ENCODE peak calls at places on chromosome 2, in nine cellular contexts. J is lung, K is Peyer's patch, D is colonic mucosa, S is coronary artery, W is K562, P is hepatocyte, G is spleen, F is neural progenitor cell. N is an unnamed sample.

GRCh38 chr2:144414324-144414845 is 105.5 kb downstream of the ZEB2 start:
- DNase-seq in J (peak), K (no peak), D (no peak), S (no peak), W (no peak), P (peak), G (peak), F (no peak), N (peak)

GRCh38 chr2:159853101-159853500 is 55.1 kb upstream of the CD302 start:
- DNase-seq in J (no peak), K (no peak), D (no peak), S (no peak), W (no peak), P (no peak), G (no peak), F (no peak), N (no peak)

GRCh38 chr2:174328309-174329156 is 6.2 kb upstream of the SP9 start:
- DNase-seq in J (no peak), K (no peak), D (no peak), S (no peak), W (peak), P (peak), G (no peak), F (peak), N (no peak)

GRCh38 chr2:136375017-136375901 is 257.3 kb upstream of the CXCR4 start:
- DNase-seq in J (no peak), K (no peak), D (no peak), S (no peak), W (no peak), P (no peak), G (no peak), F (no peak), N (no peak)

GRCh38 chr2:68193774-68194372 is 36.2 kb downstream of the PNO1 start:
- DNase-seq in J (no peak), K (no peak), D (no peak), S (no peak), W (no peak), P (no peak), G (no peak), F (no peak), N (peak)

GRCh38 chr2:68157002-68157401 is 686 bp upstream of the PNO1 start:
- DNase-seq in J (no peak), K (no peak), D (no peak), S (no peak), W (peak), P (no peak), G (peak), F (peak), N (no peak)

GRCh38 chr2:175576875-175577274 is 395.4 kb upstream of the ATP5MC3 start:
- DNase-seq in J (no peak), K (no peak), D (no peak), S (no peak), W (no peak), P (no peak), G (no peak), F (peak), N (no peak)

GRCh38 chr2:100819365-100820345 is at the start of gene NPAS2:
- DNase-seq in J (no peak), K (peak), D (peak), S (no peak), W (peak), P (peak), G (no peak), F (peak), N (peak)

GRCh38 chr2:207240649-207241048 is 74.9 kb upstream of the KLF7 start:
- DNase-seq in J (no peak), K (no peak), D (no peak), S (no peak), W (no peak), P (no peak), G (no peak), F (no peak), N (no peak)

GRCh38 chr2:96501471-96501874 is 3.7 kb downstream of the NEURL3 start:
- DNase-seq in J (no peak), K (no peak), D (no peak), S (no peak), W (no peak), P (peak), G (peak), F (no peak), N (no peak)

GRCh38 chr2:59885536-59885935 is 667.9 kb downstream of the BCL11A start:
- DNase-seq in J (no peak), K (no peak), D (no peak), S (no peak), W (no peak), P (no peak), G (no peak), F (no peak), N (no peak)

GRCh38 chr2:14148186-14148585 is 484.3 kb upstream of the LRATD1 start:
- DNase-seq in J (no peak), K (no peak), D (no peak), S (no peak), W (no peak), P (no peak), G (no peak), F (no peak), N (no peak)

GRCh38 chr2:195118276-195118675 is 538.8 kb upstream of the SLC39A10 start:
- DNase-seq in J (no peak), K (no peak), D (no peak), S (no peak), W (no peak), P (no peak), G (no peak), F (no peak), N (no peak)

GRCh38 chr2:43020296-43020695 is 206.1 kb downstream of the ZFP36L2 start:
- DNase-seq in J (no peak), K (peak), D (no peak), S (peak), W (no peak), P (no peak), G (peak), F (no peak), N (no peak)

GRCh38 chr2:27209621-27210401 is 2.0 kb upstream of the ATRAID start:
- DNase-seq in J (no peak), K (no peak), D (peak), S (no peak), W (no peak), P (peak), G (no peak), F (no peak), N (no peak)

GRCh38 chr2:119645173-119645846 is 33.7 kb upstream of the TMEM177 start:
- DNase-seq in J (no peak), K (no peak), D (no peak), S (no peak), W (no peak), P (no peak), G (no peak), F (no peak), N (no peak)

GRCh38 chr2:10058251-10059015 is 15.1 kb downstream of the KLF11 start:
- DNase-seq in J (no peak), K (no peak), D (no peak), S (no peak), W (peak), P (no peak), G (peak), F (no peak), N (no peak)

GRCh38 chr2:137944714-137945113 is 19.6 kb upstream of the HNMT start:
- DNase-seq in J (no peak), K (no peak), D (no peak), S (no peak), W (no peak), P (no peak), G (no peak), F (no peak), N (no peak)

GRCh38 chr2:86020984-86021383 is 84.7 kb downstream of the POLR1A start:
- DNase-seq in J (no peak), K (no peak), D (peak), S (peak), W (no peak), P (no peak), G (peak), F (no peak), N (no peak)

GRCh38 chr2:156845806-156846558 is 409.8 kb downstream of the GPD2 start:
- DNase-seq in J (no peak), K (no peak), D (no peak), S (no peak), W (no peak), P (no peak), G (no peak), F (no peak), N (no peak)

GRCh38 chr2:27494944-27495554 is at the start of gene FNDC4:
- DNase-seq in J (no peak), K (peak), D (no peak), S (no peak), W (peak), P (peak), G (peak), F (peak), N (peak)

GRCh38 chr2:36352024-36352398 is 3.6 kb upstream of the CRIM1 start:
- DNase-seq in J (no peak), K (no peak), D (no peak), S (no peak), W (peak), P (peak), G (no peak), F (peak), N (no peak)

GRCh38 chr2:134207589-134208209 is 46.2 kb upstream of the MGAT5 start:
- DNase-seq in J (peak), K (peak), D (peak), S (no peak), W (peak), P (peak), G (peak), F (peak), N (peak)

GRCh38 chr2:10977003-10977402 is 65.3 kb downstream of the KCNF1 start:
- DNase-seq in J (no peak), K (no peak), D (no peak), S (no peak), W (peak), P (no peak), G (peak), F (no peak), N (no peak)

GRCh38 chr2:63189026-63189425 is 138.4 kb downstream of the OTX1 start:
- DNase-seq in J (no peak), K (no peak), D (peak), S (no peak), W (peak), P (peak), G (no peak), F (peak), N (peak)

GRCh38 chr2:72694715-72695496 is 130.9 kb downstream of the EXOC6B start:
- DNase-seq in J (peak), K (peak), D (peak), S (no peak), W (peak), P (peak), G (no peak), F (peak), N (peak)

GRCh38 chr2:100965596-100965995 is 36.5 kb upstream of the RPL31 start:
- DNase-seq in J (no peak), K (peak), D (no peak), S (no peak), W (no peak), P (no peak), G (peak), F (no peak), N (no peak)

GRCh38 chr2:103959174-103960125 is 894.5 kb upstream of the POU3F3 start:
- DNase-seq in J (no peak), K (no peak), D (no peak), S (no peak), W (peak), P (peak), G (no peak), F (peak), N (peak)

GRCh38 chr2:73203055-73203681 is 794 bp downstream of the NOTO start:
- DNase-seq in J (peak), K (no peak), D (no peak), S (no peak), W (no peak), P (peak), G (no peak), F (peak), N (no peak)

GRCh38 chr2:143514413-143514812 is 385.2 kb downstream of the ARHGAP15 start:
- DNase-seq in J (no peak), K (no peak), D (no peak), S (no peak), W (no peak), P (no peak), G (no peak), F (no peak), N (no peak)

GRCh38 chr2:239378021-239378917 is 22.6 kb downstream of the HDAC4 start:
- DNase-seq in J (no peak), K (peak), D (no peak), S (no peak), W (no peak), P (no peak), G (peak), F (no peak), N (no peak)

GRCh38 chr2:39228413-39229209 is 15.2 kb downstream of the CDKL4 start:
- DNase-seq in J (no peak), K (no peak), D (no peak), S (peak), W (peak), P (no peak), G (no peak), F (peak), N (no peak)

GRCh38 chr2:141475801-141476200 is 655.0 kb downstream of the LRP1B start:
- DNase-seq in J (no peak), K (no peak), D (no peak), S (no peak), W (no peak), P (no peak), G (no peak), F (no peak), N (no peak)

GRCh38 chr2:76120176-76120575 is 409.5 kb upstream of the GCFC2 start:
- DNase-seq in J (no peak), K (no peak), D (no peak), S (no peak), W (no peak), P (no peak), G (no peak), F (no peak), N (no peak)

GRCh38 chr2:239114119-239114581 is 266.3 kb downstream of the TWIST2 start:
- DNase-seq in J (no peak), K (no peak), D (peak), S (no peak), W (no peak), P (peak), G (no peak), F (no peak), N (no peak)

GRCh38 chr2:220006152-220006551 is 378.7 kb downstream of the SLC4A3 start:
- DNase-seq in J (no peak), K (no peak), D (no peak), S (no peak), W (no peak), P (no peak), G (no peak), F (no peak), N (no peak)

GRCh38 chr2:29694741-29695140 is 226.6 kb downstream of the ALK start:
- DNase-seq in J (no peak), K (no peak), D (no peak), S (no peak), W (no peak), P (no peak), G (no peak), F (no peak), N (no peak)

GRCh38 chr2:49153231-49153630 is 1.1 kb downstream of the FSHR start:
- DNase-seq in J (no peak), K (no peak), D (no peak), S (no peak), W (no peak), P (no peak), G (no peak), F (peak), N (no peak)

GRCh38 chr2:49152824-49153223 is 1.5 kb downstream of the FSHR start:
- DNase-seq in J (no peak), K (no peak), D (no peak), S (no peak), W (no peak), P (no peak), G (no peak), F (peak), N (no peak)

GRCh38 chr2:49154891-49155290 is 576 bp upstream of the FSHR start:
- DNase-seq in J (no peak), K (no peak), D (no peak), S (no peak), W (no peak), P (no peak), G (no peak), F (no peak), N (no peak)

GRCh38 chr2:49154140-49154539 is at the start of gene FSHR:
- DNase-seq in J (no peak), K (no peak), D (no peak), S (no peak), W (no peak), P (no peak), G (no peak), F (no peak), N (no peak)
- H3K27ac ChIP-seq in J (no peak), K (no peak), D (no peak), S (no peak), W (no peak), P (no peak), G (no peak), F (peak), N (no peak)

GRCh38 chr2:108067820-108068405 is 81.6 kb downstream of the SLC5A7 start:
- DNase-seq in J (no peak), K (no peak), D (no peak), S (no peak), W (no peak), P (no peak), G (no peak), F (no peak), N (no peak)

GRCh38 chr2:108073425-108074072 is 87.2 kb downstream of the SLC5A7 start:
- DNase-seq in J (no peak), K (no peak), D (no peak), S (no peak), W (no peak), P (no peak), G (no peak), F (no peak), N (no peak)

GRCh38 chr2:108074150-108074549 is 87.8 kb downstream of the SLC5A7 start:
- DNase-seq in J (no peak), K (no peak), D (no peak), S (no peak), W (no peak), P (no peak), G (no peak), F (no peak), N (no peak)

GRCh38 chr2:108074945-108075344 is 88.6 kb downstream of the SLC5A7 start:
- DNase-seq in J (no peak), K (no peak), D (no peak), S (no peak), W (no peak), P (no peak), G (no peak), F (peak), N (no peak)

DNA sequence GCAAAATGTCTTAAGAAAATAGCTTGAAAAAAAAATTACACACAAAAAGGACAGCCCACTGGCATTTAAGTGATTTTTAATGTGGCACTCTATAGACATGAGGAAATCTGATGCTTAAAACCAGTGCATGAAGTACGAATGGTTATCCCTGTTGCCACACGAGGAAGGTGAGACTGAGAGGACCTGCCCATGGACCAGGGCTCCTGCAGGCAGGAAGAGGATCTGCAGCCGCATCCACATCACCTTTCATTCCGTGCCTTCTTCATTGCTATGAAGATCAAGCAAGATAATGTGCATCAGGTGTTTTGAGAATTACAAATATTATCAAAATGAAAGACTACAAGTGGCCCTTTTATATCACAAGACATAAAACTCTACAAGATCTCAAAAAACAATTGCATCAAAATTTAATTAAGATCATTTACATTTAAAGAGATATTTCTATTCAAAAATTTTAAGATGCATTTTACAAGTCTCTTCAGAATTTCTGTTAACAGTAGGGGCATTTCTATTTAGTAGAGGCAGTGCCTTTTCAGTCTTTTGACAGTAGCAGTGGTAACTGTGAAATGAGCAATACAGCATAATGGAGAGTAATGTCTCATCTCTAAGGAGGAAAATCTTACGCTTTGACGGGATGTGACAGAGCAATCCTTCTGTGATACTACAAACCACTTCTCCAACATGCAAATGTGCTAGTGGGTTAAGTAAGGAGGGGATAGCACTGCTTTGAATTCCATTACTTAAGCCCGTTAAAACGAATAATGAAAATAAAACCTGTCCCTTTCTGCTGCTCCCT is 83.4 kb downstream of the SLC5A7 start:
- DNase-seq in J (no peak), K (no peak), D (no peak), S (no peak), W (no peak), P (no peak), G (no peak), F (no peak), N (peak)
- TF ChIP-seq CTCF in J (no peak), K (no peak), D (no peak), S (no peak), W (no peak), P (no peak), G (no peak), F (peak), N (no peak)

DNA sequence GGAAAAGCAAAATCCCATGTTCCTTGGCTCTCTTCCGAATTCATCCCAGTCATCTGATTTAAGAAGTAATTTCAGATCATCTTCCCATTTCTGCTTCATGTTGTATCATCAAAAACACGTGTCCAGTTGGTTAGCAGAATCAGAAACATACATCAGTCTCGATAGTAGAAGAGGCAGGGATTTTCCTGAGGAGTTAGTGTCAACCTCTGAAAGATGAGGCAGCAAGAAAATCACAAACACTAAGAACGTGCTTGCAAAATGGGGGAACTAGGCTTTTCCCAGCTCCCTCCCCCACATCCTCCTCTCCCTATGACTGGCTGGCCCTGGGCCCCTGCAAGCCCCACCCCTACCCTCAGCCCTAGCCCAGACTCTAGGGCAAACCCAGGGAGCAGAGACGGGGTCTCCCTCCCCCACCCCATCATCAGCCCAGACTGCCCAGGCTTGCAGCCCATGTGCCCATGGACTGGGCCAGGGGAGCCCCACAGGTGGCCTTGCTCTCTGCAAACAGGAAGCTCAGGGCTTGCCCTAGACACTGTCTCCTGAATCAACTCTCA is 161.0 kb upstream of the ID2 start:
- DNase-seq in J (no peak), K (no peak), D (no peak), S (no peak), W (no peak), P (no peak), G (no peak), F (no peak), N (no peak)
- H3K27ac ChIP-seq in J (no peak), K (no peak), D (no peak), S (no peak), W (no peak), P (no peak), G (peak), F (no peak), N (no peak)

DNA sequence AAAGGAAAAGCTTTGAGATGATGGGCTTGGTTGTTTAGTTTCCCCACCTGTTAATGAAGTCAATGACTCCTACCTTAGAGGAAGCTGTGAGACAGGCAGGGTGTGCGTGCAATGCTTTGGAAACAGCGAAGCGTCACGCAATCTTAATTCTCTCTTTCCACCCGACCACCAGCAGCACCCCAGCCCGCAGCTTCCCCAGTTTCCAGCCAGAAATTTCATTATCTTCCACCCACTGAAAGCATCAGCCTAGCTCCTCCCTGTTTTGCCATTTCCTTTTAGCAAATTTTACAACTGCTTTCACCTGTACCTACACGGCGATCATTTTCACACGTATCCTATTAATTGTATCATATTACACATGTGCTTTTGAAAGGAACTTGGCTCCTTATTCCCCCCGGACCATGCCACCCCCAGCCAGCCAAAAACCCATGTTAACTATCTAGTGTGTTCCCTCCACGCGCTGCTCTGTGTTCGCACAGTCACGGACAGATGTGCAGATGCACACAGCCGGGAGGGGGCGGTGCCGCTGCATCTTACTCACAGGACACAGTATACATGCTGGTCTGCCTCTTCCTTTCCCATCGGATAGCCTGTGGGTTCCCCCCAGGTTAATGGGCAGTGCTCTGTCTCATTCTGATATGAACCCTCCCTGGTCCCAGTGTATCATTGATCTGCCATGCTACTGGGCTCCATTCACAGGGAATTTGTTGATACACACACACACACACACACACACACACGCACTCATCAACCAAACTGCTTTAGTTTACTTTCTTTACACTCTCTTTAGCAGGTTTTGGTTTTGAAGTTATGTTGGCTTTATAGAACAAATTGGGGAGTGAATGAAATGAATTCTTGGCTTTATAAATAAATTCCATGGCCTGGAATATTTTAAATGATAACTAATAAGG is 22.4 kb downstream of the CYP27C1 start:
- DNase-seq in J (peak), K (peak), D (peak), S (peak), W (peak), P (peak), G (peak), F (peak), N (peak)
- TF ChIP-seq CTCF in J (peak), K (peak), D (peak), S (no peak), W (peak), P (peak), G (peak), F (peak), N (peak)